ENCODE peak calls at places on chromosomes 13 and 19, in ten cellular contexts. A is cardiac fibroblast, Z is Calu3, I is tibial artery, C is neural crest cell, E is OCI-LY7, J is fibroblast of lung, M is cardiac muscle cell, G is uterus, Y is gastrocnemius medialis. X is an unnamed sample.

GRCh38 chr13:97295279-97296182 is 73.4 kb downstream of the MBNL2 start:
- DNase-seq in A (peak), Z (no peak), I (no peak), C (no peak), E (no peak), J (peak), M (peak), G (no peak), Y (no peak), X (no peak)

GRCh38 chr13:109665211-109665610 is 121.2 kb downstream of the IRS2 start:
- DNase-seq in A (no peak), Z (no peak), I (no peak), C (no peak), E (no peak), J (no peak), M (no peak), G (no peak), Y (no peak), X (no peak)

GRCh38 chr19:16325161-16325527 is 518 bp downstream of the KLF2 start:
- DNase-seq in A (no peak), Z (peak), I (no peak), C (peak), E (peak), J (no peak), M (no peak), G (peak), Y (no peak), X (no peak)

GRCh38 chr13:20142927-20143480 is 17.8 kb downstream of the GJA3 start:
- DNase-seq in A (no peak), Z (no peak), I (no peak), C (no peak), E (no peak), J (no peak), M (no peak), G (no peak), Y (no peak), X (no peak)

GRCh38 chr13:49669735-49670309 is 21.5 kb downstream of the EBPL start:
- DNase-seq in A (peak), Z (peak), I (no peak), C (peak), E (peak), J (peak), M (peak), G (no peak), Y (no peak), X (peak)

GRCh38 chr13:98775844-98776598 is 23.5 kb upstream of the SLC15A1 start:
- DNase-seq in A (peak), Z (peak), I (no peak), C (no peak), E (no peak), J (peak), M (no peak), G (no peak), Y (no peak), X (peak)

GRCh38 chr13:62837895-62838294 is 1422.2 kb upstream of the PCDH20 start:
- DNase-seq in A (peak), Z (no peak), I (no peak), C (no peak), E (no peak), J (peak), M (no peak), G (no peak), Y (no peak), X (no peak)

GRCh38 chr19:35458821-35459391 is 10.8 kb downstream of the FFAR2 start:
- DNase-seq in A (no peak), Z (peak), I (no peak), C (no peak), E (peak), J (peak), M (no peak), G (no peak), Y (no peak), X (no peak)

GRCh38 chr13:99721606-99722384 is 220.5 kb downstream of the TM9SF2 start:
- DNase-seq in A (no peak), Z (no peak), I (no peak), C (no peak), E (no peak), J (no peak), M (no peak), G (no peak), Y (no peak), X (no peak)

GRCh38 chr13:113599396-113599795 is 14.8 kb downstream of the TFDP1 start:
- DNase-seq in A (no peak), Z (no peak), I (no peak), C (no peak), E (no peak), J (no peak), M (no peak), G (no peak), Y (no peak), X (no peak)

GRCh38 chr19:4581381-4582111 is 22.1 kb upstream of the SEMA6B start:
- DNase-seq in A (no peak), Z (no peak), I (no peak), C (peak), E (peak), J (no peak), M (peak), G (no peak), Y (no peak), X (no peak)

GRCh38 chr13:35848316-35848715 is 282.9 kb downstream of the DCLK1 start:
- DNase-seq in A (no peak), Z (no peak), I (no peak), C (no peak), E (no peak), J (no peak), M (no peak), G (no peak), Y (no peak), X (no peak)

GRCh38 chr13:95192998-95193397 is 108.3 kb downstream of the ABCC4 start:
- DNase-seq in A (no peak), Z (no peak), I (no peak), C (no peak), E (no peak), J (no peak), M (no peak), G (no peak), Y (no peak), X (no peak)

GRCh38 chr19:43799502-43800142 is 2.6 kb downstream of the LYPD5 start:
- DNase-seq in A (no peak), Z (no peak), I (no peak), C (no peak), E (no peak), J (no peak), M (no peak), G (no peak), Y (no peak), X (no peak)

GRCh38 chr13:23020246-23020843 is 160.4 kb upstream of the SGCG start:
- DNase-seq in A (peak), Z (peak), I (peak), C (peak), E (peak), J (peak), M (peak), G (peak), Y (no peak), X (peak)

GRCh38 chr13:94968040-94968756 is 255.9 kb upstream of the SOX21 start:
- DNase-seq in A (no peak), Z (no peak), I (no peak), C (peak), E (no peak), J (peak), M (peak), G (no peak), Y (no peak), X (no peak)

GRCh38 chr13:74005320-74006154 is 128.7 kb downstream of the KLF12 start:
- DNase-seq in A (no peak), Z (no peak), I (no peak), C (no peak), E (no peak), J (no peak), M (no peak), G (no peak), Y (no peak), X (no peak)

GRCh38 chr13:23752111-23753001 is 136.8 kb downstream of the MIPEP start:
- DNase-seq in A (peak), Z (no peak), I (no peak), C (no peak), E (peak), J (peak), M (no peak), G (no peak), Y (no peak), X (no peak)

GRCh38 chr13:39688278-39688677 is 32.8 kb downstream of the COG6 start:
- DNase-seq in A (no peak), Z (no peak), I (no peak), C (no peak), E (no peak), J (no peak), M (no peak), G (no peak), Y (no peak), X (no peak)

GRCh38 chr19:49710372-49710951 is 19.5 kb downstream of the CPT1C start:
- DNase-seq in A (peak), Z (no peak), I (no peak), C (no peak), E (no peak), J (peak), M (peak), G (no peak), Y (no peak), X (peak)

GRCh38 chr19:58328999-58329398 is 2.2 kb downstream of the ZSCAN22 start:
- DNase-seq in A (no peak), Z (peak), I (no peak), C (peak), E (peak), J (no peak), M (no peak), G (no peak), Y (no peak), X (no peak)

GRCh38 chr13:28826368-28826767 is 6.2 kb downstream of the MTUS2 start:
- DNase-seq in A (no peak), Z (no peak), I (no peak), C (no peak), E (no peak), J (no peak), M (no peak), G (no peak), Y (no peak), X (no peak)

GRCh38 chr13:27662738-27663470 is 41.2 kb downstream of the POLR1D start:
- DNase-seq in A (no peak), Z (no peak), I (no peak), C (no peak), E (no peak), J (no peak), M (no peak), G (no peak), Y (no peak), X (no peak)

GRCh38 chr13:27666951-27667350 is 45.3 kb downstream of the POLR1D start:
- DNase-seq in A (no peak), Z (no peak), I (no peak), C (no peak), E (no peak), J (no peak), M (no peak), G (no peak), Y (no peak), X (no peak)

GRCh38 chr13:27663947-27664346 is 42.3 kb downstream of the POLR1D start:
- DNase-seq in A (no peak), Z (no peak), I (no peak), C (no peak), E (no peak), J (peak), M (no peak), G (no peak), Y (no peak), X (no peak)

GRCh38 chr13:27665761-27666160 is 44.1 kb downstream of the POLR1D start:
- DNase-seq in A (no peak), Z (no peak), I (no peak), C (no peak), E (no peak), J (no peak), M (no peak), G (no peak), Y (no peak), X (no peak)

GRCh38 chr13:27665333-27665732 is 43.6 kb downstream of the POLR1D start:
- DNase-seq in A (no peak), Z (no peak), I (no peak), C (no peak), E (no peak), J (peak), M (no peak), G (no peak), Y (no peak), X (no peak)
- TF ChIP-seq CTCF in A (no peak), Z (no peak), I (no peak), C (peak), E (peak), J (peak), M (peak), G (no peak), Y (no peak), X (no peak)

DNA sequence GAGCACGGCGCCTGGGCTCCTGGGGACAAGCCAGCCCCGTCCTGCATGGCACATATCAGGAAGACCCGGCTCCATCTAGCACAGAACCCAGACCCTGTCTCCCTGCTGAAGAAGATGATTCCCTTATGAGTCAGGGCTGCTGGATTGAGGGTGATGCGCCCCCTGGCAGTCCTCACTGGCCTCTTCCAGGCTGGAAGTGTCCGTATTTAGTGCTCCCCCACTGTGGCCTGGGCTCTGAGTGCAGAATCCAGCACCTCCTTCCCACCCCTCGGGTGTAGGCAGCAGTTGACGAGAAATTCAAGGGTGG is 14.9 kb downstream of the COMP start:
- DNase-seq in A (peak), Z (no peak), I (no peak), C (no peak), E (no peak), J (peak), M (peak), G (no peak), Y (no peak), X (no peak)
- TF ChIP-seq CTCF in A (peak), Z (no peak), I (no peak), C (no peak), E (no peak), J (peak), M (peak), G (no peak), Y (no peak), X (no peak)

GRCh38 chr19:3575949-3576673 is 3.4 kb downstream of the HMG20B start:
- DNase-seq in A (no peak), Z (no peak), I (no peak), C (no peak), E (no peak), J (no peak), M (no peak), G (no peak), Y (no peak), X (no peak)

GRCh38 chr19:3573858-3574637 is 1.3 kb downstream of the HMG20B start:
- DNase-seq in A (peak), Z (peak), I (peak), C (peak), E (peak), J (peak), M (peak), G (peak), Y (peak), X (peak)

GRCh38 chr19:3573162-3573857 is 566 bp downstream of the HMG20B start:
- DNase-seq in A (no peak), Z (no peak), I (no peak), C (no peak), E (peak), J (no peak), M (no peak), G (no peak), Y (no peak), X (no peak)

GRCh38 chr19:3576696-3577443 is 4.1 kb downstream of the HMG20B start:
- DNase-seq in A (peak), Z (no peak), I (no peak), C (peak), E (no peak), J (peak), M (peak), G (peak), Y (no peak), X (no peak)

GRCh38 chr19:3575260-3575741 is 2.6 kb downstream of the HMG20B start:
- DNase-seq in A (peak), Z (peak), I (no peak), C (no peak), E (no peak), J (no peak), M (no peak), G (no peak), Y (no peak), X (no peak)
- TF ChIP-seq CTCF in A (peak), Z (no peak), I (no peak), C (peak), E (no peak), J (peak), M (peak), G (no peak), Y (no peak), X (no peak)

DNA sequence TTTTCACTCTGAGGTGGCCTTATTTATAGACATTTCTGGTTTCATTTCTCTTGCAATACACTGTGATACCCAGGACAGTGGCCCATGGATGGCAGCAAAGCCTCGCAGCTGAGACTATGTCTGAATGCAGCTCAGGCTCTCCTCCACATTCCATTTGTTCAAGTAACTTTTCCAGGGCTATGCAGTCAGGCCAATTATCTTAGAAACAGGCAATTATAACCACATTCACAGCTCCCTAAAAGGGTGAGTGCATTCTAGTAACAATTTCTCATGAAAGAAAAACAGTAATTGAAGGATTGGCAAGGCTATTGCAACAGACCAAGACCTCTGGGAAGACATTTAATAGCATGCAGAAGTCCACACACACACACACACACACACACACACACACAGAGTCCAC is 264.0 kb downstream of the TBC1D4 start:
- DNase-seq in A (peak), Z (no peak), I (no peak), C (no peak), E (no peak), J (peak), M (peak), G (no peak), Y (no peak), X (no peak)
- TF ChIP-seq CTCF in A (no peak), Z (no peak), I (no peak), C (no peak), E (peak), J (no peak), M (no peak), G (no peak), Y (no peak), X (no peak)

GRCh38 chr19:44845612-44846454 is at the start of gene NECTIN2:
- DNase-seq in A (peak), Z (peak), I (peak), C (peak), E (peak), J (peak), M (peak), G (peak), Y (peak), X (peak)
- TF ChIP-seq CTCF in A (peak), Z (peak), I (peak), C (peak), E (peak), J (peak), M (peak), G (peak), Y (peak), X (peak)

DNA sequence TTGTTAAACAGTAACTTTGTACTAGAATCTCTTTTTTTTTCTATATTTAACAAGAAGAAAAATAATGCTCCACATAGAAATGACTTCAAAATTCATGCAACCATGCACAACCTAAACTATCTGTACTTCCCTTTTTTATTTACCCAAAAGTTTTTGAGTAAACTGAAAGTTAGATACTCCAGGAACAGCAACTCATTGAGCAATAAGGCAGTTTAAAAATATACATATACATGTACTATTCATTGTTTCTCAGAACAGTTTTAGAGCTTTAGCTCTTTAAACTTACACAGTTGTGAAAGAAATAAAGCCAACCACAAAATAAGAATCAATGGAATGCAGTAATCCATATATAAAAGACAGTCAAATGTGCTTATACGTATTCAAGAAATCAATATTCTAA is 39.2 kb downstream of the MTMR6 start:
- DNase-seq in A (no peak), Z (no peak), I (no peak), C (no peak), E (no peak), J (no peak), M (no peak), G (no peak), Y (no peak), X (no peak)
- TF ChIP-seq CTCF in A (no peak), Z (no peak), I (no peak), C (no peak), E (no peak), J (no peak), M (no peak), G (no peak), Y (no peak), X (no peak)

GRCh38 chr19:53809518-53810186 is 14.5 kb downstream of the NLRP12 start:
- DNase-seq in A (no peak), Z (no peak), I (no peak), C (no peak), E (no peak), J (no peak), M (no peak), G (no peak), Y (no peak), X (no peak)
- TF ChIP-seq CTCF in A (peak), Z (no peak), I (no peak), C (peak), E (peak), J (no peak), M (peak), G (no peak), Y (no peak), X (peak)

GRCh38 chr19:47158367-47158791 is 27.7 kb downstream of the SAE1 start:
- DNase-seq in A (no peak), Z (no peak), I (no peak), C (no peak), E (no peak), J (no peak), M (no peak), G (no peak), Y (no peak), X (no peak)

GRCh38 chr19:47156861-47157454 is 26.3 kb downstream of the SAE1 start:
- DNase-seq in A (no peak), Z (no peak), I (no peak), C (no peak), E (no peak), J (peak), M (peak), G (no peak), Y (no peak), X (no peak)

GRCh38 chr19:47155141-47155540 is 24.5 kb downstream of the SAE1 start:
- DNase-seq in A (no peak), Z (no peak), I (no peak), C (no peak), E (no peak), J (peak), M (peak), G (peak), Y (no peak), X (no peak)

GRCh38 chr19:47158879-47159509 is 28.4 kb downstream of the SAE1 start:
- DNase-seq in A (peak), Z (no peak), I (no peak), C (no peak), E (no peak), J (no peak), M (peak), G (no peak), Y (no peak), X (no peak)

DNA sequence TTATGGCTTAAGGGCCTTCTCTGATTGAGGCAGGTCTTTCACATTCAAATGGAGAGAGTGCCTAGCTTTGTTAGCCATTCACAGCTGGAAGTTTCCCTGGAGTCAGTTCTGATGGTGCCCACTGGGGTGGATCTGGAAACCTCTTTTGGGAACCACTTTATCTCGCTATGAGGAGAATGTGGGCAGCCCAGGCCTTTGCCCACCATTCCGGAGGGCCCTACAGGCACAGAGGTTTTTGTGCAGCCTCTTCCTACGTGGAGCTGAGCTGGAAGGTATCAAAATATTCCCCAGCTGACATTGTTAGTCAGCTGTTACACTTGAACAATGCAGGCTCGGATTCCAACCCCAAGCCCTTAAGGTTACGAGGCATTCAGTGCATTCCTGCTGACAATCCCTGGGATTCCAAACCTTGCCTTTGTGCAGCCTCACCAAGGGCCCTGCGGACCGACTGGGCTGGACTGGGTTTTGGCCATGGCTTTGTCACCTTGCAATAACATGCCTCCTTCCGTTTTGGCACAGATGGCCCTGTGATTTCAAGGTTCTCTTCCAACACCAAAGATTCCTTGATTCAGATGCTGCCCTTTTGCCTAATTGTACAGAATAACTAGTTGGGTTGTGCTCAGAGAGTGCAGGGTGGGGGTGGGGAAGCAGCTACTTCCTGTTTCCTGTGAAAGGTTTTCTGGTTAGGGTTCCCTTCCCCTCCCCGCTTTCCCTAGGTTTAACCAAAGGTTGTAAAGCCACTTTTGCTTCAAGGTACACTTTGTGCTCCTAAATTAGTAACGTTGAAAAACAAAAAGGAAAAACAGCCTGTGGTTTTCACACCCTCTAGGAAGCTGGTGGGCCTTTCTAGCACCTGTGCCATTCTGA is 27.1 kb downstream of the SAE1 start:
- DNase-seq in A (peak), Z (no peak), I (peak), C (peak), E (peak), J (peak), M (peak), G (no peak), Y (peak), X (no peak)
- TF ChIP-seq CTCF in A (peak), Z (no peak), I (no peak), C (peak), E (no peak), J (no peak), M (peak), G (no peak), Y (no peak), X (no peak)

X was measured in HCT116.